ENCODE peak calls at places on chromosomes 2 and 18, in six cellular contexts. M, D, O, I, B and T are unnamed samples.

GRCh38 chr18:56715121-56715520 is 64.0 kb downstream of the WDR7 start:
- DNase-seq in M (no peak), D (no peak), O (no peak), I (peak; percentile 62), B (no peak), T (no peak)

GRCh38 chr2:218998414-218999002 is 5.3 kb upstream of the CRYBA2 start:
- DNase-seq in M (no peak), D (no peak), O (no peak), I (no peak), B (no peak), T (no peak)

GRCh38 chr18:78770149-78771139 is 209.2 kb upstream of the SALL3 start:
- DNase-seq in M (no peak), D (no peak), O (no peak), I (no peak), B (no peak), T (no peak)

GRCh38 chr2:144510206-144510991 is 9.5 kb downstream of the ZEB2 start:
- DNase-seq in M (peak; percentile 45), D (no peak), O (no peak), I (peak; percentile 88), B (peak; percentile 89), T (peak; percentile 6)

GRCh38 chr18:78390985-78391384 is 588.6 kb upstream of the SALL3 start:
- DNase-seq in M (no peak), D (no peak), O (no peak), I (no peak), B (no peak), T (no peak)

GRCh38 chr2:54470241-54470938 is 14.3 kb downstream of the SPTBN1 start:
- DNase-seq in M (no peak), D (peak; percentile 66), O (no peak), I (peak; percentile 88), B (peak; percentile 79), T (peak; percentile 8)

GRCh38 chr18:11320981-11321380 is 171.6 kb upstream of the PIEZO2 start:
- DNase-seq in M (no peak), D (no peak), O (no peak), I (peak; percentile 78), B (peak; percentile 79), T (no peak)

GRCh38 chr2:65049010-65049639 is 7.1 kb upstream of the CEP68 start:
- DNase-seq in M (no peak), D (no peak), O (no peak), I (no peak), B (no peak), T (no peak)

GRCh38 chr18:41320090-41320489 is 634.9 kb upstream of the PIK3C3 start:
- DNase-seq in M (no peak), D (no peak), O (no peak), I (no peak), B (no peak), T (peak; percentile 82)

GRCh38 chr2:187493877-187494568 is 46.0 kb upstream of the CALCRL start:
- DNase-seq in M (no peak), D (no peak), O (no peak), I (no peak), B (no peak), T (no peak)

GRCh38 chr2:187497140-187497539 is 49.1 kb upstream of the CALCRL start:
- DNase-seq in M (no peak), D (no peak), O (no peak), I (no peak), B (no peak), T (no peak)

GRCh38 chr2:187499941-187500532 is 52.0 kb upstream of the CALCRL start:
- DNase-seq in M (peak; percentile 66), D (peak; percentile 5), O (no peak), I (peak; percentile 79), B (peak; percentile 66), T (peak; percentile 65)

GRCh38 chr2:187500585-187501359 is 52.7 kb upstream of the CALCRL start:
- DNase-seq in M (peak; percentile 65), D (no peak), O (no peak), I (peak; percentile 62), B (peak; percentile 84), T (peak; percentile 40)

GRCh38 chr2:187497858-187498463 is 49.9 kb upstream of the CALCRL start:
- DNase-seq in M (no peak), D (no peak), O (no peak), I (peak; percentile 35), B (no peak), T (peak; percentile 10)
- TF ChIP-seq CTCF in M (peak; percentile 30), D (peak; percentile 1), O (peak; percentile 51), I (peak; percentile 56), B (peak; percentile 48), T (peak; percentile 32)

GRCh38 chr2:9629222-9630000 is 1.4 kb downstream of the YWHAQ start:
- DNase-seq in M (no peak), D (no peak), O (no peak), I (peak; percentile 53), B (peak; percentile 46), T (peak; percentile 67)

GRCh38 chr2:9630750-9631483 is at the start of gene YWHAQ:
- DNase-seq in M (peak; percentile 97), D (peak; percentile 89), O (peak; percentile 89), I (peak; percentile 99), B (peak; percentile 99), T (peak; percentile 98)

GRCh38 chr2:9630001-9630749 is 622 bp downstream of the YWHAQ start:
- DNase-seq in M (peak; percentile 73), D (no peak), O (no peak), I (peak; percentile 67), B (peak; percentile 53), T (peak; percentile 76)

GRCh38 chr2:9631484-9631819 is 655 bp upstream of the YWHAQ start:
- DNase-seq in M (no peak), D (no peak), O (no peak), I (no peak), B (no peak), T (no peak)

DNA sequence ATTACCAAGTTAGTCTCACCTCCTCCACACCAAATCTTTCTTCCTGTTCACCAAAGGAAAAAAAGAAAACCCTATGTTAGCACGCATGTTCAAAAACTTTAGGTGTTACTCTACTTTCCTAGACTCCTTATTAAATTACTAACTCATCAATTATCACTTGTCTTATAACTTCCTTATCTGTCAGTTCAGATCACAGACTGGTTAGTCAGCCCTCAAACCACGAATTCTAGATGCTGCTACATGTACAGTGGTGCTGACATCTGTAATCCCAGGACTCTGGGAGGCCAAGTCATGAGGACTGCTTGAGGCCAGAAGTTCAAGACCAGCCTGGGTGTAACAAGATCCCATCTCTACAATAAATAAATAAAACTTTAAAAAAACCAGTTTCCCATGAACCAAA is 3.5 kb downstream of the YWHAQ start:
- DNase-seq in M (no peak), D (no peak), O (no peak), I (peak; percentile 45), B (peak; percentile 46), T (peak; percentile 63)
- H3K4me3 ChIP-seq in M (no peak overlapping the region), D (no peak overlapping the region), O (no peak overlapping the region), I (no peak overlapping the region), B (no peak overlapping the region), T (peak overlapping the region; percentile 95)

GRCh38 chr2:191637182-191638078 is 40.5 kb upstream of the NABP1 start:
- DNase-seq in M (peak; percentile 95), D (no peak), O (no peak), I (peak; percentile 52), B (peak; percentile 71), T (peak; percentile 92)
- TF ChIP-seq CTCF in M (no peak), D (no peak), O (no peak), I (no peak), B (no peak), T (no peak)

DNA sequence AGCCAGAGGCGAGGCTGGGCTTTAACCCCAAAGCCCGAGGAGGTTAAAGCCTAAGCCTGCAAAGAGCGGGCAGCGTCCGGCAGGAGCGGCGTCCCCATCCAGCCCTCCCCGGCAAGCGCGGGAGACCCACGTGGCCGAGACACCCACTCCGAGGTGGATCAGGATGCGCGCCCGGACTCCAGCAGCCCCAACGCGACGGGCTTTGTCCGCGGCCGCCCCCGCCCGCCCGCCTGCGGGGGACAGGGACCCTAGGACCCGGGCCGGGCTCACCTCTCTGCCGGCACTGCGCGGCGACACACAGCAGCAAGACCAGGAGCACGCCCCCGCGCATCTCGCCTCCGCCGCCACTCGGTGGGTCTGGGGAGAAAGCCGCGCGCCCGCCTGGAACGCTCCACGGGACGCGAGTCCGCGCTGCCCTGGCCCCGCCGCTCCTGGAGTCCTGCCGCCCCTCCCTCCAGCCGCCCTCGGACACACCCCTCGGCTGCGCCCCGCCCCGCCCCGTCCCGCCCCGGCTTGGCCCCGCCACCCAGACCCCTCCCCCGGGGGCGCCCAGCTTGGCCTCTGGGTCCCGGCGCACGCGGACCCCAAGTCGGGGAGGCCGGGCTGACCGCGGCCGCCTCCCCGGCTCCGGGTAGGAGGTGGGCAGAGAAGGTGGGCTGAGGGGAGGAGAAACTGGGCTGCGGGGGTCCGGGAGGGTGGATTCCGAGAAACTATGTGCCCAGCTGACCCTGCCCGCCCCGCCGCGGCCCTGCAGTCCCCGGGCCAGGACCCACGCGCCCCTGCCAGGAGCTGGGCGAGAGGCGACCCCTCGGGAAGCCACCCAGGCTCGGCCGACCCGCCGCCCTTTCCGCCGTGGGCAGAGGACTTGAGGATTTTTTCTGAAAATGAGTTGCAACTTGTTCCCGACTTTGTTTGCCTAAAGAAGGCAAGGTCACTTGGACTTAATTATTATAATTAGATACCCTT is at the start of gene LAMA1:
- DNase-seq in M (no peak), D (no peak), O (no peak), I (peak; percentile 22), B (peak; percentile 10), T (peak; percentile 32)
- H3K4me3 ChIP-seq in M (peak within 1 kb of the TSS; percentile 64), D (peak within 1 kb of the TSS; percentile 33), O (peak within 1 kb of the TSS; percentile 52), I (peak within 1 kb of the TSS; percentile 73), B (peak within 1 kb of the TSS; percentile 65), T (peak within 1 kb of the TSS; percentile 53)

GRCh38 chr18:31685097-31686082 is 1.0 kb upstream of the B4GALT6 start:
- DNase-seq in M (peak; percentile 54), D (no peak), O (no peak), I (peak; percentile 75), B (peak; percentile 54), T (peak; percentile 79)
- TF ChIP-seq CTCF in M (peak; percentile 69), D (no peak), O (peak; percentile 32), I (peak; percentile 25), B (peak; percentile 26), T (peak; percentile 16)

DNA sequence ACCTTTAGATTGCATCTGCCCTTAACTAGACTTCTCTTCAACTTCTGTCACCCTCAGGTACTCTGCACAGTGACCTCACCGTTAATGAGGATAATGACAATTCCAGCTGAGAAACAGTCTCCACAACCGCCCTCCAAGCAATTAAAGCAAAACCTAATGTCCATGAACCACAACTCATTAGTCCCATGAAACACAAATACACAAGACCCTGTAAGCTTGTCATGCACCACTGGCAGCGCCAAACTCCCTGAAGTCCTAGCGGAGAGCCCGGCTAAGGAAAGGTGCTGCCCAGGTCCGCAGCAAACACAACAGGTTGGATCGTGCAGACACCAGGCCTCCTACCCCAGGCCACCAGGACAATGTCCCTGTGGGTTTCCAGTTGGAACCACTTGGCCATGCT is 7.4 kb downstream of the SMAD7 start:
- DNase-seq in M (no peak), D (no peak), O (no peak), I (no peak), B (no peak), T (no peak)
- H3K4me3 ChIP-seq in M (peak overlapping the region; percentile 53), D (no peak overlapping the region), O (peak overlapping the region; percentile 1), I (no peak overlapping the region), B (no peak overlapping the region), T (no peak overlapping the region)

GRCh38 chr2:129794116-129794515 is 185.3 kb upstream of the RAB6C start:
- DNase-seq in M (no peak), D (no peak), O (no peak), I (no peak), B (no peak), T (no peak)
- TF ChIP-seq CTCF in M (no peak), D (no peak), O (no peak), I (no peak), B (no peak), T (no peak)

DNA sequence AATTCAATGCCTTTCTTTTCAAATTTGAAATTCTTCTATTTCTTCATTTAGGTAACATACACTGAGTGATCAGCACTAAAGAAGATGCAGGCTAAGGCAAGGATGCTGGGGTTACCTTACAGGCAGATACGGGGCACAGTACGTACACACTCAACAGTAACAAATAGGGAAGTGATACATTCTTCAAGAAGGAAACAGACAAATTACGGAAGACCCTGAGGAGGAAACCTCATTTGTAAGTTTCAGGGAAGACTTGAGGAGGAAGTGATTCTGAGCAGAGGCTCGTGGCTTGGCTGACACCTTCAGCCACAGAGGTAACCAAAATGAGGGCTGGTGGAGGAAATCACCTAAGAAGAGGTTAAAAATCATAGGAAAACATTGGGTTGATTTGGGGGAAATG is 1108.3 kb upstream of the KLHL29 start:
- DNase-seq in M (no peak), D (no peak), O (no peak), I (no peak), B (no peak), T (no peak)
- H3K4me3 ChIP-seq in M (no peak overlapping the region), D (no peak overlapping the region), O (no peak overlapping the region), I (no peak overlapping the region), B (no peak overlapping the region), T (no peak overlapping the region)